ENCODE peak calls at places on chromosomes 11 and 22, in ten cellular contexts. G is body of pancreas, W is breast epithelium, X is A549, T is HCT116, P is adrenal gland, N is right lobe of liver, F is uterus, K is stomach, L is esophagus squamous epithelium. B is an unnamed sample.

GRCh38 chr11:32658639-32659406 is 75.2 kb downstream of the EIF3M start:
- DNase-seq in L (no peak), X (no peak), K (no peak), F (no peak), T (no peak), N (no peak), W (no peak), G (no peak), P (no peak), B (no peak)

GRCh38 chr11:73114835-73115220 is 27.3 kb downstream of the FCHSD2 start:
- DNase-seq in G (no peak), K (no peak), N (no peak), X (no peak), T (no peak), F (no peak), P (no peak), W (no peak), L (no peak), B (no peak)

GRCh38 chr11:71311928-71312510 is 59.6 kb upstream of the SHANK2 start:
- DNase-seq in K (peak; percentile 18), N (peak; percentile 78), F (no peak), G (no peak), L (no peak), P (no peak), W (peak; percentile 11), T (no peak), X (no peak), B (peak; percentile 41)

GRCh38 chr11:12539570-12539969 is 134.7 kb upstream of the TEAD1 start:
- DNase-seq in T (no peak), P (no peak), K (no peak), F (no peak), X (peak; percentile 29), N (no peak), W (peak; percentile 2), G (no peak), L (no peak), B (no peak)

GRCh38 chr11:72627594-72628281 is 46.5 kb downstream of the PDE2A start:
- DNase-seq in W (no peak), K (no peak), P (no peak), X (no peak), L (no peak), G (no peak), T (no peak), N (no peak), F (no peak), B (no peak)

GRCh38 chr11:44424841-44425240 is 114.9 kb upstream of the ALX4 start:
- DNase-seq in T (no peak), L (no peak), G (no peak), N (no peak), X (no peak), K (no peak), F (no peak), W (peak; percentile 66), P (no peak), B (no peak)

GRCh38 chr11:76233936-76234703 is 27.8 kb upstream of the WNT11 start:
- DNase-seq in G (peak; percentile 36), F (peak; percentile 72), L (no peak), X (no peak), T (no peak), N (peak; percentile 55), W (peak; percentile 44), P (peak; percentile 54), K (no peak), B (peak; percentile 87)

GRCh38 chr11:14969922-14970323 is 2.2 kb downstream of the CALCA start:
- DNase-seq in F (no peak), P (peak; percentile 13), L (no peak), N (no peak), G (peak; percentile 32), T (peak; percentile 15), X (peak; percentile 50), K (peak; percentile 37), W (no peak), B (peak; percentile 79)

GRCh38 chr11:85170184-85170583 is 457.0 kb downstream of the DLG2 start:
- DNase-seq in P (no peak), N (no peak), X (peak; percentile 67), L (no peak), T (peak; percentile 53), G (no peak), F (no peak), K (no peak), W (no peak), B (no peak)

GRCh38 chr22:24875862-24876506 is 70.0 kb downstream of the SGSM1 start:
- DNase-seq in G (no peak), L (no peak), N (no peak), K (no peak), W (no peak), X (peak; percentile 12), T (no peak), P (peak; percentile 19), F (no peak), B (no peak)

GRCh38 chr11:102287963-102288744 is 29.1 kb upstream of the BIRC3 start:
- DNase-seq in G (peak; percentile 61), K (peak; percentile 45), F (peak; percentile 47), L (no peak), X (peak; percentile 80), P (peak; percentile 35), N (no peak), T (peak; percentile 69), W (no peak), B (no peak)

GRCh38 chr11:115590254-115590653 is 86.0 kb upstream of the CADM1 start:
- DNase-seq in X (no peak), G (no peak), W (no peak), N (no peak), T (no peak), K (no peak), L (no peak), F (no peak), P (no peak), B (no peak)

GRCh38 chr11:88103337-88104206 is 71.7 kb downstream of the RAB38 start:
- DNase-seq in X (peak; percentile 95), L (no peak), F (no peak), N (peak; percentile 58), T (peak; percentile 85), G (peak; percentile 49), K (no peak), P (peak; percentile 58), W (no peak), B (no peak)

DNA sequence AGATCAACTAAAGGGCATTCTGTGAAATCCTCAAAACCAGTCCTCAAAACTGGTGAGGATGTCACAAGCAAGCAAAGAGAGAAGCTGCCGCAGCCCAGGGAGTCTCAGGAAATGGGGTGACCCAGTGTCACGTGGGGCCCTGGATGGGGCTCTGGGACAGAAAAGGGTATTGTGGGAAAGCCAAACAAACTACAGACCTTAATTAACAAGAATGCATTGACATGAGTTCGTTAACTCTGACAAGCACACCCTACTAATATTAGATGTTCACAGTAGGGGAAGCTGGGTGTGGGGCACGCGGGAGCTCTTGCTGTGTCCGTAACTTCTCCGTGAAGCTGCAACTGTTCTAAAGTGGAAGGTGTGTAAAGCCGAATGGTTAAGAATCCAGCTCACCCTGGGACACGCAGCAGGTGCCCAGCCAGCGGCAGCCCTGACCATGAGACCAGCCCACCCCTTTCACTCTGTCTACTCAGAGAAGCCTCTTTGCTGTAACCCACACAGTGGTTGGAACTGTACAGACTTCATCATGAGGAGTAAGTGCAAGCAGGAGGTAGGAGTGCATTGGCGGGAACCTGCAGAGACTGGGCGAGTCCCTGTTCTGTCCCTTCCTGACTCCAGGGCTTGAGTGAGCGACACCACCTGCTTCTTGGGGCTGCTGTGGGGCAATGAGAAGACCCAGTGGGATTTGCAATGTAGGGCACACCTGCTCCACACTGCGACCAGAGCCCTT is 17.9 kb downstream of the LINC01488 start:
- DNase-seq in X (no peak), L (no peak), G (peak; percentile 10), T (no peak), K (no peak), W (no peak), N (no peak), P (no peak), F (no peak), B (peak; percentile 48)
- H3K4me3 ChIP-seq in X (no peak overlapping the region), L (no peak overlapping the region), G (no peak overlapping the region), T (no peak overlapping the region), K (no peak overlapping the region), W (no peak overlapping the region), N (no peak overlapping the region), P (no peak overlapping the region), F (no peak overlapping the region), B (no peak overlapping the region)

DNA sequence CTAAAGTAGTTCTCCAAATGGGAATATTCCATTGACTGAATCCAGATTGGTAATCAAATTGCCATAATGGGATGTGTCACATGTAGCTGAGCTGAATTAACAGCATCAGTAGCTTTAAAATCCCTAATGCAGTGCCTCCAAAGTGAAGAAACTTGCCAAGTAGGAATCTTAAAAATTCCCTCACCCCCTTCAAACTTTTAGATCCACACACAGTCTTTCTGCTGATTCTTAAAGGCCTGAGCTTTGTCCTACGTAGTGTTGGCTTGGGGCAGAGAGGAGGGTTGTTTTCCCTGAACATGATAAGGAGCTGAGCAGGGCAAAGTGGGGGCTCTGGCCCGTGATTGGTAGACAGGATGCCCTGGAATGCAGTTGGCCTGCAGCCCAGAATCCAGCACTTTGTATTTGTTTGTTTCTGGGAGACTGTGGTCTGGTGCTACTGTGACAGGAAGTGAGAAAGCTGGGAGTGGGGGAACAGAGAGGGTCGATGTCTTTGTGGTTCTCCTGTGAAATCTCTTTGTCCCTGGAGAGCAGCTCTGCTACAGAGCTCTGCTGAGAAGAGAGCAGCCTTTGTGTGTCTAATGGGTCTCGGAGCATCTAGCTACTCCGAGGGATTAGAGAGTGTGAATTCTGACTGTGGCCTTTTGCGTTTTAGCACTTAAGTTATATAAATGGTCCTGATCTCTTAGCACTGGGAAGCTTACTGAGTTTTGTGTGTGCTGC is 16.9 kb downstream of the CTNND1 start:
- DNase-seq in X (peak; percentile 94), P (peak; percentile 92), K (peak; percentile 95), W (peak; percentile 89), N (peak; percentile 96), L (no peak), G (peak; percentile 94), T (peak; percentile 89), F (peak; percentile 82), B (peak; percentile 79)
- TF ChIP-seq POLR2A in X (no peak), P (no peak), K (peak; percentile 35), W (no peak), N (peak; percentile 49), L (no peak), G (peak; percentile 54), T (no peak), F (no peak), B (no peak)

GRCh38 chr11:103850419-103851165 is 185.8 kb upstream of the DDI1 start:
- DNase-seq in W (no peak), P (no peak), K (no peak), L (no peak), T (no peak), X (no peak), G (no peak), N (no peak), F (no peak), B (no peak)
- H3K4me3 ChIP-seq in W (no peak overlapping the region), P (no peak overlapping the region), K (no peak overlapping the region), L (no peak overlapping the region), T (no peak overlapping the region), X (no peak overlapping the region), G (no peak overlapping the region), N (no peak overlapping the region), F (no peak overlapping the region), B (no peak overlapping the region)

DNA sequence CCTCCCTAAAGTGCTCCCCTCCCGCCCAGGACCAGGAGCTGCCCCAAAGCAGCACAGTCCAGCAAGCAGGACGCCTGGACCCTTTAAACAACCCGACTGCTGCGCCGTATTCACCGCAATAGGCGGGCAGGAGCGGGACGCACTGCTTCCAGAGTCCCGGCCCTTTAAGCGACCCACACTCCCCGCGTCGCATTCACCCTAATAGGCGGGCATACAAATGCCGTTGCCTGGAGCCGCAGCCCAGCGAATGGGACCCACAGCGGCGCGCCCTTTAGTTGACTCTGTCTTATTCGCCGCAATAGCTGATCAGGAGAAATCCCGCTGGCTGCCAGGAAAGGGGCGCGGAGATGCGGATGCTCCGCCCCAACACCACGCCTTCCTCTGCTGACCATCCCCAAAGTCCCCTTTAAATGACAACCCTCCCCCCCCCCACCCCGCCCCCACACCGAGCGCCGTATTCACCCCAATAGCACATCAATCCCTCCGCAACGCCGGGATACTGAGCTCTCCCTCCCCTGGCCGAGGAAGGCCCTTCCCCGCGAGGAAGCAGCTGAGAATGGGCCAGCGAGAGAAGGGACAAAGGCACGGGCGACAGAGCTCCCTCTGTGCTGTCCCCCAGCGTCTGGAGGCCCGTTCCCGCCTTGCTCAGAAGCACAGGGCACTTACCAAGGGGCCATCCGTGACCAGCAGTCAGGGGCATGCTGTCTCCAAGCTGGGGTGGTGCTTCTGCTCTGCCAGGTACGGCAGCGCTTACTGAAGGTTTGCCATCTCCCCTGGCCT is 4.7 kb downstream of the OSBPL5 start:
- DNase-seq in F (peak; percentile 92), G (peak; percentile 83), P (peak; percentile 92), X (no peak), L (no peak), N (peak; percentile 70), T (peak; percentile 46), W (peak; percentile 68), K (peak; percentile 83), B (peak; percentile 88)
- TF ChIP-seq POLR2A in F (peak; percentile 26), G (no peak), P (peak; percentile 16), X (no peak), L (no peak), N (no peak), T (no peak), W (no peak), K (no peak), B (no peak)

B was measured in spleen.